ENCODE peak calls at places on chromosomes 1 and 21, in five cellular contexts. V, M, Z, T and Y are unnamed samples.

GRCh38 chr21:45515241-45516061 is 26.8 kb downstream of the SLC19A1 start:
- DNase-seq in V (no peak), M (no peak), Z (no peak), T (no peak), Y (no peak)

GRCh38 chr1:2970311-2971145 is 50.7 kb upstream of the ACTRT2 start:
- DNase-seq in V (no peak), M (no peak), Z (no peak), T (no peak), Y (no peak)

GRCh38 chr1:167899253-167899681 is 14.7 kb downstream of the ADCY10 start:
- DNase-seq in V (no peak), M (no peak), Z (no peak), T (no peak), Y (peak; percentile 71)

GRCh38 chr1:180291004-180291403 is 60.9 kb downstream of the LHX4 start:
- DNase-seq in V (peak; percentile 19), M (no peak), Z (no peak), T (peak; percentile 55), Y (peak; percentile 27)

GRCh38 chr1:39288735-39289465 is 84.4 kb downstream of the MACF1 start:
- DNase-seq in V (no peak), M (no peak), Z (no peak), T (no peak), Y (peak; percentile 45)

GRCh38 chr1:60621524-60621923 is 460.8 kb upstream of the NFIA start:
- DNase-seq in V (no peak), M (no peak), Z (no peak), T (no peak), Y (no peak)

GRCh38 chr1:1226566-1227362 is 5.0 kb downstream of the SDF4 start:
- DNase-seq in V (no peak), M (no peak), Z (no peak), T (no peak), Y (no peak)

GRCh38 chr1:179208681-179209477 is 20.6 kb downstream of the ABL2 start:
- DNase-seq in V (no peak), M (peak; percentile 32), Z (no peak), T (no peak), Y (no peak)

GRCh38 chr1:245822997-245823396 is 668.2 kb downstream of the KIF26B start:
- DNase-seq in V (peak; percentile 36), M (no peak), Z (no peak), T (peak; percentile 54), Y (peak; percentile 95)

GRCh38 chr1:34885405-34886247 is 26.1 kb upstream of the SMIM12 start:
- DNase-seq in V (peak; percentile 15), M (peak; percentile 83), Z (peak; percentile 95), T (no peak), Y (no peak)

GRCh38 chr1:23664837-23665795 is 26.5 kb upstream of the RPL11 start:
- DNase-seq in V (no peak), M (no peak), Z (no peak), T (peak; percentile 32), Y (no peak)

GRCh38 chr1:29332204-29332603 is 95.9 kb downstream of the PTPRU start:
- DNase-seq in V (no peak), M (peak; percentile 65), Z (peak; percentile 86), T (peak; percentile 59), Y (peak; percentile 21)

GRCh38 chr1:30596891-30597290 is 126.5 kb downstream of the MATN1 start:
- DNase-seq in V (no peak), M (no peak), Z (no peak), T (no peak), Y (no peak)

GRCh38 chr1:160078392-160079195 is 2.7 kb upstream of the KCNJ9 start:
- DNase-seq in V (peak; percentile 51), M (peak; percentile 81), Z (peak; percentile 90), T (peak; percentile 61), Y (no peak)

GRCh38 chr1:218588555-218589172 is 243.5 kb downstream of the TGFB2 start:
- DNase-seq in V (no peak), M (no peak), Z (no peak), T (no peak), Y (no peak)

GRCh38 chr1:47388548-47389238 is 27.4 kb upstream of the FOXE3 start:
- DNase-seq in V (peak; percentile 53), M (peak; percentile 82), Z (peak; percentile 89), T (peak; percentile 62), Y (peak; percentile 67)

GRCh38 chr1:6795661-6796060 is 10.4 kb downstream of the CAMTA1 start:
- DNase-seq in V (no peak), M (no peak), Z (no peak), T (no peak), Y (peak; percentile 97)

GRCh38 chr1:185936641-185937040 is 202.4 kb downstream of the HMCN1 start:
- DNase-seq in V (no peak), M (no peak), Z (no peak), T (no peak), Y (no peak)

GRCh38 chr21:14875704-14876364 is 189.0 kb downstream of the NRIP1 start:
- DNase-seq in V (no peak), M (no peak), Z (no peak), T (peak; percentile 11), Y (no peak)

GRCh38 chr1:147738739-147739476 is 21.5 kb downstream of the GJA5 start:
- DNase-seq in V (no peak), M (no peak), Z (no peak), T (no peak), Y (no peak)

GRCh38 chr21:33109574-33110339 is 39.8 kb downstream of the OLIG1 start:
- DNase-seq in V (no peak), M (peak; percentile 22), Z (peak; percentile 75), T (no peak), Y (no peak)

GRCh38 chr1:23376890-23377811 is 7.5 kb upstream of the ZNF436 start:
- DNase-seq in V (peak; percentile 77), M (peak; percentile 46), Z (no peak), T (peak; percentile 76), Y (peak; percentile 90)

GRCh38 chr1:8646189-8646588 is 171.3 kb downstream of the RERE start:
- DNase-seq in V (no peak), M (no peak), Z (no peak), T (no peak), Y (no peak)

GRCh38 chr1:95503371-95504145 is 269.5 kb downstream of the RWDD3 start:
- DNase-seq in V (no peak), M (no peak), Z (no peak), T (no peak), Y (no peak)

GRCh38 chr1:199685369-199685768 is 342.1 kb upstream of the NR5A2 start:
- DNase-seq in V (no peak), M (no peak), Z (no peak), T (peak; percentile 7), Y (peak; percentile 75)

GRCh38 chr1:86965012-86965826 is 50.8 kb downstream of the HS2ST1 start:
- DNase-seq in V (peak; percentile 5), M (no peak), Z (no peak), T (peak; percentile 46), Y (peak; percentile 54)

GRCh38 chr1:234164098-234164709 is 209.1 kb upstream of the COA6 start:
- DNase-seq in V (no peak), M (no peak), Z (no peak), T (no peak), Y (no peak)
- TF ChIP-seq MAFK in V (no peak), M (no peak), Z (no peak), T (no peak), Y (no peak)

GRCh38 chr1:221781102-221781744 is 39.3 kb upstream of the DUSP10 start:
- DNase-seq in V (no peak), M (no peak), Z (no peak), T (no peak), Y (peak; percentile 27)
- TF ChIP-seq POLR2A in V (no peak), M (no peak), Z (no peak), T (no peak), Y (no peak)

DNA sequence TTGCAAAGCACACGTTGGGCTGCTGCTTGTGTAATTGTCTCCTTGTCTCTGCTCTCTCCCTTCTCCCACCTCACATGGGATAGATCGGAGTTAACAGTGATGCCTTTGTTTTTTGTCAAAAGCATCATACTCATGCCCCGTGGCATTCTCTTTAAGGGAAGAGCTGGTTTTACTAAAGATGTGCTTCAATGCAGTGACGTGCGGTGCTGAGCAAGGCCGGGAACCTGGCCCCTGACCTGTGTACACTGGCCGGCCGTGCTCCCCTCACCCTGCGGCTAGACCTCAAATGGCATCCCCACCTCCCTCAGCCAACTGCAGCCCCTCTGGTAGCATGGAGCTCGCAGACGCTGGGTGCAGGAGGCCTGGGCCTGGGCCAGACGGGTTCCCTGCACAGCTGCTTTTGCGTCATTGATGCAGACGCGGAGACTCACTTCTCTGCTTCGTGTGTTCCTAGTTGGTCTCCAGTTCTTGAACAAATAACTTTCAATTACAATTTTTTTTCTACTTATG is 19.9 kb downstream of the AGPAT3 start:
- DNase-seq in V (no peak), M (no peak), Z (no peak), T (peak; percentile 80), Y (no peak)
- TF ChIP-seq MAFK in V (no peak), M (no peak), Z (no peak), T (no peak), Y (no peak)

GRCh38 chr1:51616903-51617708 is at the start of gene OSBPL9:
- DNase-seq in V (peak; percentile 70), M (peak; percentile 97), Z (peak; percentile 90), T (peak; percentile 83), Y (peak; percentile 92)
- TF ChIP-seq POLR2A in V (peak; percentile 74), M (peak; percentile 95), Z (peak; percentile 88), T (peak; percentile 82), Y (peak; percentile 73)

GRCh38 chr1:37037675-37038074 is 3.4 kb upstream of the GRIK3 start:
- DNase-seq in V (no peak), M (no peak), Z (no peak), T (no peak), Y (no peak)
- TF ChIP-seq MAFK in V (no peak), M (no peak), Z (no peak), T (no peak), Y (no peak)

GRCh38 chr1:223535261-223535778 is 130.2 kb downstream of the CAPN8 start:
- DNase-seq in V (no peak), M (no peak), Z (no peak), T (no peak), Y (no peak)

GRCh38 chr1:223533708-223534107 is 131.8 kb downstream of the CAPN8 start:
- DNase-seq in V (no peak), M (no peak), Z (no peak), T (no peak), Y (no peak)

GRCh38 chr1:223525957-223526356 is 132.7 kb downstream of the CCDC185 start:
- DNase-seq in V (no peak), M (no peak), Z (no peak), T (no peak), Y (no peak)

GRCh38 chr1:223534677-223535076 is 130.8 kb downstream of the CAPN8 start:
- DNase-seq in V (no peak), M (no peak), Z (no peak), T (no peak), Y (no peak)

GRCh38 chr1:223531742-223532341 is 133.7 kb downstream of the CAPN8 start:
- DNase-seq in V (peak; percentile 66), M (peak; percentile 60), Z (peak; percentile 90), T (peak; percentile 41), Y (peak; percentile 19)
- TF ChIP-seq POLR2A in V (no peak), M (no peak), Z (no peak), T (no peak), Y (no peak)